ENCODE peak calls at places on chromosomes 4 and X, in seven cellular contexts. N is A549, M is hepatocyte, K is left lung, D is neural progenitor cell, U is fibroblast of the aortic adventitia, B is IMR-90. A is an unnamed sample.

GRCh38 chrX:153773741-153774575 is 6.9 kb upstream of the SRPK3 start:
- DNase-seq in B (no peak), M (no peak), K (no peak), U (no peak), D (no peak), N (no peak), A (no peak)

GRCh38 chrX:47595701-47596655 is 13.7 kb downstream of the TIMP1 start:
- DNase-seq in K (no peak), D (no peak), B (peak), M (no peak), N (no peak), U (peak), A (peak)

GRCh38 chr4:162274354-162274753 is 110.6 kb upstream of the FSTL5 start:
- DNase-seq in M (no peak), N (no peak), D (no peak), B (no peak), U (no peak), K (no peak), A (no peak)

GRCh38 chr4:19583827-19584569 is 667.7 kb upstream of the SLIT2 start:
- DNase-seq in U (peak), K (no peak), B (no peak), D (no peak), M (no peak), N (no peak), A (no peak)

GRCh38 chr4:99394913-99395312 is 40.2 kb downstream of the ADH7 start:
- DNase-seq in U (peak), N (no peak), K (no peak), B (peak), M (no peak), D (no peak), A (no peak)

GRCh38 chr4:157804986-157805385 is 367.8 kb downstream of the GASK1B start:
- DNase-seq in M (peak), D (peak), K (no peak), N (peak), U (no peak), B (no peak), A (no peak)

GRCh38 chr4:164648151-164648848 is 105.6 kb upstream of the SMIM31 start:
- DNase-seq in K (no peak), U (peak), N (no peak), D (no peak), B (no peak), M (no peak), A (peak)

GRCh38 chr4:27048350-27049100 is 187.9 kb downstream of the STIM2 start:
- DNase-seq in D (peak), M (peak), K (no peak), N (peak), U (peak), B (peak), A (no peak)

GRCh38 chr4:164617426-164617825 is 136.5 kb upstream of the SMIM31 start:
- DNase-seq in U (no peak), D (no peak), N (no peak), B (no peak), M (no peak), K (no peak), A (no peak)

GRCh38 chr4:156346959-156347385 is 393.3 kb upstream of the CTSO start:
- DNase-seq in K (no peak), U (no peak), N (no peak), B (no peak), D (peak), M (no peak), A (no peak)

GRCh38 chr4:41571422-41571821 is 33.5 kb downstream of the LIMCH1 start:
- DNase-seq in D (no peak), B (no peak), M (no peak), K (no peak), N (no peak), U (no peak), A (no peak)

GRCh38 chr4:186132577-186133277 is 28.2 kb downstream of the FAM149A start:
- DNase-seq in M (peak), N (peak), U (peak), B (peak), K (no peak), D (peak), A (no peak)

GRCh38 chr4:95077864-95078263 is 320.1 kb downstream of the BMPR1B start:
- DNase-seq in B (peak), U (no peak), D (no peak), K (no peak), N (no peak), M (no peak), A (no peak)

GRCh38 chr4:106344324-106344970 is 24.1 kb downstream of the GIMD1 start:
- DNase-seq in D (no peak), B (peak), U (peak), N (peak), K (no peak), M (no peak), A (no peak)

GRCh38 chrX:10529344-10529743 is 91.0 kb downstream of the MID1 start:
- DNase-seq in D (no peak), U (peak), M (no peak), K (no peak), N (no peak), B (peak), A (no peak)

GRCh38 chr4:143254479-143255216 is 69.9 kb downstream of the USP38 start:
- DNase-seq in N (peak), K (no peak), D (peak), M (no peak), B (no peak), U (peak), A (no peak)

GRCh38 chrX:154317391-154318000 is 21.9 kb downstream of the TKTL1 start:
- DNase-seq in K (no peak), D (peak), U (peak), N (peak), M (peak), B (peak), A (no peak)

GRCh38 chrX:81354954-81355353 is 153.1 kb downstream of the SH3BGRL start:
- DNase-seq in N (no peak), D (no peak), B (no peak), U (no peak), K (no peak), M (no peak), A (no peak)

GRCh38 chrX:54157561-54157960 is 25.5 kb downstream of the FAM120C start:
- DNase-seq in N (no peak), D (no peak), M (no peak), B (no peak), U (no peak), K (no peak), A (no peak)

GRCh38 chr4:160217352-160217751 is 1114.5 kb downstream of the RAPGEF2 start:
- DNase-seq in B (no peak), N (no peak), M (no peak), U (no peak), D (no peak), K (no peak), A (no peak)

GRCh38 chr4:39609454-39609911 is 29.2 kb downstream of the SMIM14 start:
- DNase-seq in K (no peak), B (no peak), U (no peak), N (peak), D (no peak), M (peak), A (no peak)
- H3K4me3 ChIP-seq in K (no peak), B (no peak), U (no peak), N (no peak), D (no peak), M (no peak), A (no peak)

GRCh38 chrX:3968749-3969148 is 255.3 kb upstream of the PRKX start:
- DNase-seq in N (no peak), B (no peak), U (no peak), K (no peak), M (no peak), D (no peak), A (no peak)
- TF ChIP-seq CTCF in N (no peak), B (no peak), U (no peak), K (no peak), M (no peak), D (no peak), A (no peak)

DNA sequence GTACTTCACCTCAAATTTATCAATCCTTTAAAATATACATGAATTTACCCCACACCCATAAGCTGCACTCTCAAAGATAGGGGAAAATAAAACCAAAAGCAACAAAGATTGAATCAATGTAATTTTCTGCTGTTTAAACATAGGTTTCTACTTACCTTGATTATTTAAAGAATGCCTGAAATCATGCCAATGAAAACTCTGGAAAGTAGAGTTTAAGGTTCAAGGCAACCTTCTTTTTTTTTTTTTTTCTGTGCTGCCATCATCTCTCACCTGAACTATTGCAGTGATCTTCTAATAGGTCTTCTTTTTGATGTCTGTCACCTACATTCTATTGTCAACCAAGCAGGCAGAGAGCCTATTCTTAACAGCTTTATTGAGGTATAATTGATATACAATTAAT is 682.1 kb downstream of the IL1RAPL1 start:
- DNase-seq in K (no peak), B (no peak), N (no peak), M (no peak), U (no peak), D (no peak), A (no peak)
- H3K4me3 ChIP-seq in K (no peak), B (no peak), N (no peak), M (no peak), U (no peak), D (no peak), A (no peak)

DNA sequence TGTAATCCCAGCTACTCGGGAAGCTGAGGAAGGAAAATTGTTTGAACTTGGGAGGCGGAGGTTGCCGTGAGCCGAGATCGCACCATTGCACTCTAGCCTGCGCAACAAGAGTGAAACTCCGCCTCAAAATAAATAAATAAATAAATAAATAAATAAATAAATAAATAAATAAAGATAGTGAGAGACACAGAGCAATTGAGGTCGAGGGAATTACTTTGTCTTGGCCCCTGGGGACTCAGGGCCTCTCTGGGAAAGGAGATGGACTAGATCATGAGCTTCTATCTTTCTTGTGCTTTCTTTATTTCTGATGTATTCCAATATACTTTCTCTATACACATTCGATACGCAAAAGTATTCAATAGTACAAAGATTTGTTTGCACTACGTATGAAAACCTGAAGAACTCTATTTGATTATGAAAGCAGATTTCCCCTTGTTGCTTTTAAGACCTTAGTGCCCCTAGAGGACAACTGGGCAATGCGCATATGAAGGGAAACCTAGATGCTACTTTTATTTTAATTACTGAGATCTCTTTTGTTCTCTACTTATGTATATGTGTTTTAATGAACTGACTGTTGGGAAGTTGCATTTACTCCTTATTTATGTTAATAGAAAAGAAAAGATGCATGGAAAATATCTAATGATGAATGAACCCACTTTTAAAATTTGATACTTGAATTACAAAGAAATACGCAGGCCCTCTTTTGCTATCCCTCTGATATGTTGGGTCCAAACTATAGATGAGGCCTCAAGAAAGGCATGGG is 12.8 kb upstream of the ELOVL6 start:
- DNase-seq in N (peak), M (peak), K (no peak), U (peak), D (peak), B (peak), A (no peak)
- TF ChIP-seq CTCF in N (peak), M (peak), K (peak), U (peak), D (peak), B (peak), A (peak)

GRCh38 chr4:190016369-190017289 is 10.4 kb downstream of the FRG2 start:
- DNase-seq in K (no peak), U (no peak), D (peak), B (no peak), M (no peak), N (no peak), A (no peak)
- H3K4me3 ChIP-seq in K (no peak), U (no peak), D (peak), B (no peak), M (no peak), N (no peak), A (no peak)

DNA sequence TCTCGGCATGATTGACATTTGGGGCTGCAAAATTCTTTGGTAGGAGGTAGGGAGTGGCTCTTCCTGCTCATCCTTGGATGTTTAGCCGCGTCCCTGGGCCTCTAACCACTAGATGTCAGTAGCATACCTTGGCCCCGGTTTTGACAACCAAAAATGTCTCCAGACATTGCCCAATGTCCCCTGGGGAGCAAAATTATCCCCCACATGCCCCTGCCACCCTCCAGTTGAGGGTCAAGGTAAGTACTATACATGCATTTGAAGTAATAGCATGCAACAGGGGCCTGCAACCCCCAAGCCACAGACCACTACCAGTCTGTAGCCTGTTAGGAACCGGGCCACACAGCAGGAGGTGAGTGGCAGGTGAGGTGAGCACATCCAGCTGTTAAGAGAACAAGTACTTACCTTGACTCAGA is 17.6 kb upstream of the KIAA1210 start:
- DNase-seq in N (peak), K (no peak), D (peak), B (no peak), M (peak), U (peak), A (no peak)
- TF ChIP-seq CTCF in N (peak), K (no peak), D (peak), B (peak), M (peak), U (peak), A (peak)

GRCh38 chrX:78140206-78140605 is 756 bp upstream of the TAF9B start:
- DNase-seq in K (no peak), N (no peak), D (no peak), M (no peak), U (no peak), B (no peak), A (no peak)
- H3K4me3 ChIP-seq in K (no peak), N (peak), D (no peak), M (no peak), U (no peak), B (no peak), A (no peak)

DNA sequence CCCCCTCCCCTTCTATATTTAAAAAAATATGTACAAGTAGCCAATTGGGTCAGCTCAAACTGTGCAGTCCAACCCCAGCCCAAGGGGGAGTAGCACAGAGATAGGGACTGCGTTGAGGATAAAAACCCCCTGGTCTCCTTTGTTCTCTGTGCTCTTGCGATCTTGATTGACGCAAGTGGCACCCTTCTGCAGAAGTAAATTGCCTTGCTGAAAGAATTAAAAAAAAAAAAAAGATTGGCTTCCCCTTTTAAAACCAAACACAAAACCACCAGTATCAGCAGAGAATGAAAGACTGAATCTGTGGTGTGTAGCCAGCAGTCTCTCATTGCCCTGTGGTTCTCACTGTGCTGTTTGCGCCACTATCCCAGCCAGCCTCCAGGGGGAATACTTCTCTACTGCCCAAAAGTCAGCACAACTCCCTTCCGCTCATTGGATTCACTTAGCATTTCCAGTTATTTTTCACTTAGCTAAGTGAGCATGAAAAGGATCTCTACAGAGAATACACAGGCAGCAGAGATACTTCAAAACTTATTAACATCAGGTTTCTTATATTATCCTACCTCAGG is 29.7 kb downstream of the MANBA start:
- DNase-seq in K (no peak), D (peak), U (no peak), N (no peak), B (no peak), M (peak), A (no peak)
- TF ChIP-seq CTCF in K (no peak), D (peak), U (no peak), N (no peak), B (peak), M (peak), A (peak)

A was measured in AG09309.